ENCODE peak calls at places on chromosomes 5 and 9, in nine cellular contexts. E is left ventricle myocardium inferior, G is stomach, L is tibial nerve, D is cardiac muscle cell, R is dorsolateral prefrontal cortex, N is heart left ventricle, Y is PC-3, S is body of pancreas. X is an unnamed sample.

GRCh38 chr9:26773054-26773453 is 119.5 kb downstream of the CAAP1 start:
- DNase-seq in E (no peak), G (no peak), L (no peak), D (no peak), R (no peak), N (no peak), Y (no peak), S (no peak), X (no peak)

GRCh38 chr9:13113201-13113600 is 166.3 kb downstream of the MPDZ start:
- DNase-seq in E (no peak), G (no peak), L (no peak), D (no peak), R (no peak), N (no peak), Y (peak), S (no peak), X (no peak)

GRCh38 chr9:33939924-33940874 is 108.5 kb downstream of the UBAP2 start:
- DNase-seq in E (no peak), G (no peak), L (no peak), D (no peak), R (no peak), N (no peak), Y (peak), S (no peak), X (no peak)

GRCh38 chr5:157714480-157714879 is 16.7 kb upstream of the THG1L start:
- DNase-seq in E (no peak), G (no peak), L (no peak), D (no peak), R (no peak), N (no peak), Y (peak), S (no peak), X (no peak)

GRCh38 chr9:85524531-85524930 is 217.2 kb downstream of the AGTPBP1 start:
- DNase-seq in E (no peak), G (no peak), L (no peak), D (no peak), R (no peak), N (no peak), Y (no peak), S (no peak), X (no peak)

GRCh38 chr5:14686517-14686916 is 22.0 kb downstream of the OTULIN start:
- DNase-seq in E (no peak), G (no peak), L (no peak), D (no peak), R (no peak), N (no peak), Y (no peak), S (no peak), X (no peak)

GRCh38 chr9:22374021-22374420 is 72.6 kb upstream of the DMRTA1 start:
- DNase-seq in E (no peak), G (no peak), L (no peak), D (no peak), R (no peak), N (no peak), Y (no peak), S (no peak), X (no peak)

GRCh38 chr5:33576726-33577620 is 136.2 kb downstream of the TARS1 start:
- DNase-seq in E (no peak), G (no peak), L (no peak), D (no peak), R (no peak), N (no peak), Y (no peak), S (no peak), X (no peak)

GRCh38 chr9:98786750-98787510 is 9.4 kb downstream of the ANKS6 start:
- DNase-seq in E (no peak), G (no peak), L (no peak), D (no peak), R (no peak), N (no peak), Y (no peak), S (no peak), X (no peak)

GRCh38 chr9:32716955-32717354 is 66.4 kb upstream of the TMEM215 start:
- DNase-seq in E (no peak), G (no peak), L (no peak), D (no peak), R (no peak), N (no peak), Y (no peak), S (no peak), X (peak)

GRCh38 chr9:33123632-33124031 is 43.5 kb downstream of the B4GALT1 start:
- DNase-seq in E (no peak), G (no peak), L (no peak), D (no peak), R (no peak), N (no peak), Y (no peak), S (no peak), X (no peak)

GRCh38 chr9:35960029-35960655 is 2.2 kb upstream of the OR2S2 start:
- DNase-seq in E (no peak), G (no peak), L (no peak), D (no peak), R (no peak), N (no peak), Y (no peak), S (no peak), X (no peak)

GRCh38 chr5:33343661-33344327 is 97.0 kb upstream of the TARS1 start:
- DNase-seq in E (no peak), G (no peak), L (no peak), D (no peak), R (no peak), N (no peak), Y (peak), S (no peak), X (no peak)

GRCh38 chr9:132973713-132974112 is 4.8 kb upstream of the GFI1B start:
- DNase-seq in E (no peak), G (no peak), L (no peak), D (no peak), R (no peak), N (no peak), Y (no peak), S (no peak), X (no peak)

GRCh38 chr5:147565524-147565923 is 55.7 kb upstream of the DPYSL3 start:
- DNase-seq in E (no peak), G (no peak), L (no peak), D (no peak), R (no peak), N (no peak), Y (peak), S (no peak), X (no peak)

GRCh38 chr9:6382681-6383080 is 30.3 kb upstream of the UHRF2 start:
- DNase-seq in E (no peak), G (no peak), L (no peak), D (no peak), R (no peak), N (no peak), Y (peak), S (no peak), X (no peak)

GRCh38 chr9:107283621-107284616 is 840 bp downstream of the RAD23B start:
- DNase-seq in E (peak), G (peak), L (peak), D (peak), R (peak), N (peak), Y (peak), S (peak), X (peak)

GRCh38 chr5:27465140-27465539 is 426.8 kb upstream of the CDH9 start:
- DNase-seq in E (no peak), G (no peak), L (no peak), D (no peak), R (no peak), N (no peak), Y (no peak), S (no peak), X (no peak)

GRCh38 chr9:94029932-94030317 is 54.3 kb upstream of the PTPDC1 start:
- DNase-seq in E (no peak), G (no peak), L (no peak), D (no peak), R (no peak), N (no peak), Y (no peak), S (no peak), X (no peak)

GRCh38 chr9:94030318-94031179 is 53.7 kb upstream of the PTPDC1 start:
- DNase-seq in E (peak), G (peak), L (peak), D (peak), R (peak), N (peak), Y (peak), S (peak), X (peak)

GRCh38 chr9:94031380-94031779 is 52.9 kb upstream of the PTPDC1 start:
- DNase-seq in E (no peak), G (no peak), L (no peak), D (no peak), R (no peak), N (no peak), Y (no peak), S (no peak), X (no peak)

GRCh38 chr9:94033383-94033782 is 50.9 kb upstream of the PTPDC1 start:
- DNase-seq in E (no peak), G (no peak), L (no peak), D (no peak), R (no peak), N (no peak), Y (no peak), S (no peak), X (no peak)

DNA sequence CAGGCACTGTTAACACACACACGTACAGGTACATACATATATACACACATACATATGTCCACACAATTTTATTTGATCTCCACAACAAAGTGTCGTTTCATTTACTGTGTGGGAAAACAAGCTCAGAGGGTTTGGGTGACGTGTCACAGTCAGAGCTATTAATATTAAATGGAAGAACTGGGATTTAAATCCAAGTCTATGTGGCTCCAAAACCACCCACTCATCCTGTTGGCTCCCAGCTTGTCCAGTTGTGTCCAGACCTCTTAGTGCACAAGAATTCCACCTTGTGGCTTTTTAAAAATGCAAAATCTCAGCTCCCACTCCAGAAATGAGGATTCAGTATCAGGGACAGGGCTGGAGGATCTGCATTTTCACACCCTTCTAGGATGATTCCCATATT is 52.3 kb upstream of the PTPDC1 start:
- DNase-seq in E (no peak), G (no peak), L (no peak), D (no peak), R (no peak), N (peak), Y (no peak), S (no peak), X (no peak)
- H3K4me3 ChIP-seq in E (peak), G (no peak), L (no peak), D (no peak), R (peak), N (peak), Y (peak), S (no peak), X (peak)

DNA sequence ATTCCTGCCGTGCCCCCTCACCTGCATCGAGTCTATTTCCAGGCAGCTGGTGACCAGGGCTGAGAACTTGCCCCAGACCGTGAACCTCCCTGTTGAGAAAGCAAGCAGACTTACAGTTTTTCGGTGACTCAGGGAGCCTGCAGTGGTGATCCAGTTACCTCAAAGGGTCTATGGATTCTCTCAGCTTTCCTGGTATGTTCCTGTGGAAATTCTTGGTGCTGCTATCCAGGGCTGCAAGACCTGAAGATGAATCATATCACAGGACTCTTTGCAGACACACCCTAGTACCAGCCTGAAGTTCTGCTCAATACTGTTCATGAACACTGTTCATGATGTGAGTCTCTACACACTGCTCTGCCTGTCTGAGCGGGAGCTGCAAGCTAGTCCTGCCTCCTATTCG is 154.7 kb downstream of the WDR70 start:
- DNase-seq in E (no peak), G (no peak), L (no peak), D (no peak), R (no peak), N (no peak), Y (peak), S (no peak), X (no peak)
- H3K27ac ChIP-seq in E (no peak), G (no peak), L (no peak), D (no peak), R (no peak), N (no peak), Y (peak), S (no peak), X (no peak)

DNA sequence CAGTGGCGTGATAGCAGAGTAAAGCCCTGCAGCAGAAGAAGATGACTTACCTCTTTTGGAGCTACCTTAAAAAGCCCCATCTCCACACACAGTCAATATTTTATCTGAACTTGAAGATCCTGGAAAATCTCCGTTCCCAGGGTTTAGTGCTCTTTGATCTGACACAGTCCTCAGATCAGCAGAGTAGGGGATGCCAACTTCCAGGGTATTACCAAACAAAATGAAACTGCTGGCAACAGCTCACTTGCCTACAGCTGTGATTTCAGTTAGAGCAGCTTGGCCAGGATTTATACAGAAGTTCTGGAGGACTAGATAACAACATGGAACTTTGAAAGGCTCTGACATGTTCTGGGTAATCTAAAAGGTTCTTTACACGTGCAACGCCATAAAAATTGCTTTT is 1537.8 kb upstream of the ACO1 start:
- DNase-seq in E (no peak), G (no peak), L (no peak), D (no peak), R (no peak), N (no peak), Y (no peak), S (no peak), X (no peak)
- TF ChIP-seq CTCF in E (no peak), G (no peak), L (no peak), D (no peak), R (no peak), N (no peak), Y (no peak), S (no peak), X (no peak)

GRCh38 chr9:91994422-91994821 is 44.4 kb upstream of the ROR2 start:
- DNase-seq in E (no peak), G (no peak), L (no peak), D (no peak), R (no peak), N (no peak), Y (no peak), S (no peak), X (no peak)

GRCh38 chr9:91992636-91993035 is 42.6 kb upstream of the ROR2 start:
- DNase-seq in E (no peak), G (no peak), L (no peak), D (no peak), R (no peak), N (no peak), Y (no peak), S (no peak), X (no peak)

GRCh38 chr9:91991621-91992435 is 41.8 kb upstream of the ROR2 start:
- DNase-seq in E (no peak), G (no peak), L (no peak), D (no peak), R (no peak), N (no peak), Y (no peak), S (no peak), X (no peak)

GRCh38 chr9:91995000-91995399 is 45.0 kb upstream of the ROR2 start:
- DNase-seq in E (no peak), G (no peak), L (no peak), D (no peak), R (no peak), N (no peak), Y (no peak), S (no peak), X (no peak)
- H3K4me3 ChIP-seq in E (no peak), G (no peak), L (no peak), D (no peak), R (no peak), N (no peak), Y (no peak), S (no peak), X (no peak)

DNA sequence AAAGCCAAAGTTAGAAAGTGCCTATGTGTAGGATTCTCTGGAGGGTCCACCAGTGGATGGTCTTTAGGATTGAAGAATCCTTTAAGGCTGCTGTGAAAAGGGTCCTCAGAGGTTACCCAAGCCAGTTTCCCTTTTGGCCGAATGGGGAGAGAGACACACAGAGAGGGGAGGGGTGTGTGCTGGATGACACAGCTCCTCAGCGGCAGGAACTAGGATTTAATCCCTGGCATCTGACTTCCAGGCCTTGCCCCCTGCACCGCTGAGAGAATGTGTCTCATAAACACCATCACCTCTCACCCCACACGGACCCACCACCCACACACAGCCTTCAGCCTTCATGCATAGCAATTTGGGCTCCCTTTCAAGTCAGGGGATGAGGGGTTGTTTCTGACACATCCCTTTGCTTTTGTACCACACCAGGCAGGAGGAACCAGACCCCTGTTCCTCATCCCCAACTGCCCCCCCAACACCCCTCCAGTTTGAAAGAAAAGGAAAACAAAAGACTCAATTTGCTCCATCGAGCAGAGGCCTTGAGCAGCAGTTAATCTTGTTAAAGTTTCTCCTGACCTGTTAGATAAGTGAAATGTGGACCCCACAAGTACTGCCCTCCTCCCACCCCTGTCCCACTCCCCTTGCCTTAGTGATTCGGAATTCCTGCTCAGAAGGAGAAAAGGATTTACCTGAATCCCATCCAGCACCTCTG is 4.0 kb downstream of the PAPPA start:
- DNase-seq in E (no peak), G (no peak), L (no peak), D (no peak), R (no peak), N (peak), Y (no peak), S (no peak), X (no peak)
- H3K27ac ChIP-seq in E (peak), G (peak), L (peak), D (peak), R (no peak), N (peak), Y (no peak), S (no peak), X (peak)

GRCh38 chr5:115842089-115842881 is 550 bp downstream of the AP3S1 start:
- DNase-seq in E (no peak), G (no peak), L (peak), D (peak), R (peak), N (no peak), Y (peak), S (peak), X (no peak)
- TF ChIP-seq CTCF in E (peak), G (no peak), L (no peak), D (peak), R (peak), N (no peak), Y (no peak), S (peak), X (no peak)

GRCh38 chr9:126838055-126838811 is 22.2 kb upstream of the ZBTB34 start:
- DNase-seq in E (no peak), G (no peak), L (no peak), D (no peak), R (no peak), N (no peak), Y (no peak), S (no peak), X (no peak)
- H3K4me3 ChIP-seq in E (no peak), G (no peak), L (no peak), D (no peak), R (no peak), N (no peak), Y (no peak), S (no peak), X (no peak)

X was measured in coronary artery.